ENCODE peak calls at places on chromosomes 5 and 9, in six cellular contexts. F is CD8-positive, alpha-beta T cell; G is neural crest cell; T is lower leg skin; L is left cardiac atrium; X is stimulated activated CD8-positive, alpha-beta memory T cell treated with anti-CD3 and anti-CD28 coated beads, Interleukin-7, amount 100 ng/mL, for 1 hour. D is an unnamed sample.

GRCh38 chr5:150412319-150413175 is at the start of gene CD74:
- DNase-seq in F (peak), G (peak), T (peak), L (peak), X (peak), D (peak)

GRCh38 chr5:137192293-137192743 is 306.8 kb downstream of the SPOCK1 start:
- DNase-seq in F (no peak), G (no peak), T (no peak), L (no peak), X (no peak), D (no peak)

GRCh38 chr9:137381501-137382443 is 41.2 kb downstream of the EXD3 start:
- DNase-seq in F (no peak), G (no peak), T (no peak), L (peak), X (no peak), D (no peak)

GRCh38 chr9:116087751-116088194 is 65.8 kb upstream of the PAPPA start:
- DNase-seq in F (no peak), G (no peak), T (no peak), L (no peak), X (no peak), D (no peak)

GRCh38 chr9:93895535-93895934 is 59.6 kb downstream of the BARX1 start:
- DNase-seq in F (no peak), G (no peak), T (no peak), L (peak), X (no peak), D (no peak)

GRCh38 chr5:143887302-143887638 is 75.3 kb downstream of the HMHB1 start:
- DNase-seq in F (no peak), G (no peak), T (no peak), L (peak), X (no peak), D (no peak)

GRCh38 chr5:64680289-64680688 is 10.0 kb upstream of the SHISAL2B start:
- DNase-seq in F (no peak), G (no peak), T (no peak), L (no peak), X (no peak), D (no peak)

GRCh38 chr9:133257398-133258053 is 17.5 kb downstream of the ABO start:
- DNase-seq in F (no peak), G (no peak), T (no peak), L (peak), X (no peak), D (no peak)

GRCh38 chr5:68994645-68995044 is 99.2 kb upstream of the SLC30A5 start:
- DNase-seq in F (no peak), G (no peak), T (no peak), L (no peak), X (no peak), D (no peak)

GRCh38 chr5:135154197-135154596 is 120.2 kb upstream of the PITX1 start:
- DNase-seq in F (no peak), G (no peak), T (no peak), L (no peak), X (no peak), D (no peak)

GRCh38 chr9:6632516-6633328 is 12.8 kb downstream of the GLDC start:
- DNase-seq in F (no peak), G (no peak), T (no peak), L (no peak), X (no peak), D (no peak)

GRCh38 chr5:178388381-178389030 is 155.9 kb upstream of the PHYKPL start:
- DNase-seq in F (no peak), G (no peak), T (peak), L (peak), X (no peak), D (no peak)

GRCh38 chr9:8332296-8332695 is 532.7 kb upstream of the DMAC1 start:
- DNase-seq in F (no peak), G (no peak), T (no peak), L (no peak), X (no peak), D (no peak)

GRCh38 chr5:137923856-137924255 is 34.6 kb downstream of the PKD2L2 start:
- DNase-seq in F (no peak), G (no peak), T (no peak), L (no peak), X (no peak), D (no peak)

GRCh38 chr5:124365491-124365890 is 380.9 kb downstream of the ZNF608 start:
- DNase-seq in F (no peak), G (no peak), T (no peak), L (no peak), X (no peak), D (no peak)

GRCh38 chr5:108141676-108142075 is 240.2 kb downstream of the FBXL17 start:
- DNase-seq in F (no peak), G (no peak), T (no peak), L (no peak), X (no peak), D (no peak)

GRCh38 chr5:172147857-172148256 is 40.2 kb downstream of the STK10 start:
- DNase-seq in F (peak), G (no peak), T (no peak), L (no peak), X (no peak), D (no peak)

GRCh38 chr5:143354025-143354424 is 49.5 kb downstream of the NR3C1 start:
- DNase-seq in F (no peak), G (no peak), T (no peak), L (no peak), X (no peak), D (no peak)

D was measured in gastrocnemius medialis.